ENCODE peak calls at places on chromosomes 5 and 9, in five cellular contexts. One of them, this sample, is unnamed.

GRCh38 chr5:61114441-61114840 is 47.8 kb downstream of the SMIM15 start:
- DNase-seq in IMR-90: no peak
- DNase-seq in GM12878: no peak
- DNase-seq in SK-N-SH: no peak
- DNase-seq in K562: no peak
- DNase-seq in this sample: no peak

GRCh38 chr9:124279531-124280175 is 21.9 kb downstream of the NEK6 start:
- DNase-seq in IMR-90: no peak
- DNase-seq in GM12878: no peak
- DNase-seq in SK-N-SH: no peak
- DNase-seq in K562: no peak
- DNase-seq in this sample: no peak

GRCh38 chr9:113875917-113876805 is at the start of gene ZNF618:
- DNase-seq in IMR-90: no peak
- DNase-seq in GM12878: no peak
- DNase-seq in SK-N-SH: peak
- DNase-seq in K562: peak
- DNase-seq in this sample: peak

GRCh38 chr5:75677607-75678006 is 39.6 kb downstream of the POC5 start:
- DNase-seq in IMR-90: no peak
- DNase-seq in GM12878: no peak
- DNase-seq in SK-N-SH: no peak
- DNase-seq in K562: no peak
- DNase-seq in this sample: no peak

GRCh38 chr5:132905938-132906337 is 32.5 kb downstream of the LEAP2 start:
- DNase-seq in IMR-90: peak
- DNase-seq in GM12878: no peak
- DNase-seq in SK-N-SH: no peak
- DNase-seq in K562: no peak
- DNase-seq in this sample: peak

GRCh38 chr9:99085949-99086948 is 18.7 kb upstream of the TGFBR1 start:
- DNase-seq in IMR-90: peak
- DNase-seq in GM12878: no peak
- DNase-seq in SK-N-SH: no peak
- DNase-seq in K562: no peak
- DNase-seq in this sample: no peak

GRCh38 chr9:96318921-96319560 is 17.1 kb upstream of the HSD17B3 start:
- DNase-seq in IMR-90: no peak
- DNase-seq in GM12878: no peak
- DNase-seq in SK-N-SH: no peak
- DNase-seq in K562: no peak
- DNase-seq in this sample: no peak

GRCh38 chr9:77826621-77827020 is 178.5 kb upstream of the GNA14 start:
- DNase-seq in IMR-90: peak
- DNase-seq in GM12878: no peak
- DNase-seq in SK-N-SH: no peak
- DNase-seq in K562: no peak
- DNase-seq in this sample: no peak

GRCh38 chr9:10242255-10242654 is 370.5 kb downstream of the PTPRD start:
- DNase-seq in IMR-90: no peak
- DNase-seq in GM12878: no peak
- DNase-seq in SK-N-SH: no peak
- DNase-seq in K562: no peak
- DNase-seq in this sample: no peak

GRCh38 chr5:17278931-17279330 is 61.5 kb downstream of the BASP1 start:
- DNase-seq in IMR-90: no peak
- DNase-seq in GM12878: no peak
- DNase-seq in SK-N-SH: no peak
- DNase-seq in K562: no peak
- DNase-seq in this sample: no peak

GRCh38 chr9:94912700-94913249 is 186.3 kb downstream of the AOPEP start:
- DNase-seq in IMR-90: peak
- DNase-seq in GM12878: no peak
- DNase-seq in SK-N-SH: no peak
- DNase-seq in K562: no peak
- DNase-seq in this sample: peak

GRCh38 chr5:32942225-32942989 is 231.3 kb downstream of the NPR3 start:
- DNase-seq in IMR-90: peak
- DNase-seq in GM12878: no peak
- DNase-seq in SK-N-SH: peak
- DNase-seq in K562: peak
- DNase-seq in this sample: peak

GRCh38 chr5:74272019-74272775 is 368.3 kb downstream of the ENC1 start:
- DNase-seq in IMR-90: peak
- DNase-seq in GM12878: no peak
- DNase-seq in SK-N-SH: no peak
- DNase-seq in K562: no peak
- DNase-seq in this sample: no peak

GRCh38 chr9:93048706-93049448 is 9.6 kb upstream of the SUSD3 start:
- DNase-seq in IMR-90: no peak
- DNase-seq in GM12878: no peak
- DNase-seq in SK-N-SH: no peak
- DNase-seq in K562: no peak
- DNase-seq in this sample: no peak

GRCh38 chr5:176637556-176637955 is 7.1 kb downstream of the EIF4E1B start:
- DNase-seq in IMR-90: no peak
- DNase-seq in GM12878: no peak
- DNase-seq in SK-N-SH: no peak
- DNase-seq in K562: no peak
- DNase-seq in this sample: no peak

GRCh38 chr9:38507587-38507986 is 83.3 kb upstream of the IGFBPL1 start:
- DNase-seq in IMR-90: no peak
- DNase-seq in GM12878: no peak
- DNase-seq in SK-N-SH: no peak
- DNase-seq in K562: no peak
- DNase-seq in this sample: no peak

GRCh38 chr9:128396970-128397613 is 23.6 kb upstream of the CERCAM start:
- DNase-seq in IMR-90: no peak
- DNase-seq in GM12878: no peak
- DNase-seq in SK-N-SH: no peak
- DNase-seq in K562: no peak
- DNase-seq in this sample: no peak

GRCh38 chr5:161009194-161009593 is 157.2 kb upstream of the ATP10B start:
- DNase-seq in IMR-90: no peak
- DNase-seq in GM12878: no peak
- DNase-seq in SK-N-SH: no peak
- DNase-seq in K562: no peak
- DNase-seq in this sample: no peak

GRCh38 chr5:179322071-179323025 is 22.9 kb downstream of the ADAMTS2 start:
- DNase-seq in IMR-90: no peak
- DNase-seq in GM12878: no peak
- DNase-seq in SK-N-SH: no peak
- DNase-seq in K562: no peak
- DNase-seq in this sample: no peak

GRCh38 chr5:165224366-165224765 is 1718.9 kb downstream of the MAT2B start:
- DNase-seq in IMR-90: no peak
- DNase-seq in GM12878: no peak
- DNase-seq in SK-N-SH: no peak
- DNase-seq in K562: no peak
- DNase-seq in this sample: no peak

GRCh38 chr9:38179965-38180364 is 110.9 kb upstream of the SHB start:
- DNase-seq in IMR-90: no peak
- DNase-seq in GM12878: no peak
- DNase-seq in SK-N-SH: no peak
- DNase-seq in K562: no peak
- DNase-seq in this sample: no peak

GRCh38 chr5:142432961-142433360 is 108.1 kb upstream of the SPRY4 start:
- DNase-seq in IMR-90: no peak
- DNase-seq in GM12878: no peak
- DNase-seq in SK-N-SH: no peak
- DNase-seq in K562: no peak
- DNase-seq in this sample: no peak

GRCh38 chr9:133656211-133657119 is 20.3 kb downstream of the DBH start:
- DNase-seq in IMR-90: no peak
- DNase-seq in GM12878: no peak
- DNase-seq in SK-N-SH: no peak
- DNase-seq in K562: no peak
- DNase-seq in this sample: no peak

GRCh38 chr9:35526087-35526801 is 36.3 kb downstream of the RUSC2 start:
- DNase-seq in IMR-90: peak
- DNase-seq in GM12878: no peak
- DNase-seq in SK-N-SH: no peak
- DNase-seq in K562: no peak
- DNase-seq in this sample: peak

GRCh38 chr5:76425940-76426339 is 22.9 kb downstream of the IQGAP2 start:
- DNase-seq in IMR-90: no peak
- DNase-seq in GM12878: no peak
- DNase-seq in SK-N-SH: peak
- DNase-seq in K562: no peak
- DNase-seq in this sample: no peak

DNA sequence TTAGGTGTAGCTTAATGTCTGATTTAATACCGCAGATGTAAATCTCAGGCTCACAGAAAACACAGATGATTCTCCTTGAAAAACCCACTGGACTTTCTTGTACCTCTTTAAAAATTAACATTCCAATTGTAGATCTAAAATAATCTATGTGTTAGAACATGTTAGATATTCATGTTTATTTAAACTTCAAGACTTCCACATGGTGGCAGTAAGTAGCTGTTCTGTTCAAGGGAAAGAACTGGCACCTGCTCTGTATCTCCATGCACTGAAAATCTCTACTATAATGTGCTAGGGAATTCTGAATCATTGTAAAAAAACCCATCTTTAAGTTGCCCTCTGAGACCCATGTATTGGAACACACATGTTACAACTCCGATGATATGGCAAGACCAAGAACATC is 366.9 kb downstream of the DMRTA1 start:
- DNase-seq in IMR-90: peak
- DNase-seq in GM12878: no peak
- DNase-seq in SK-N-SH: peak
- DNase-seq in K562: no peak
- DNase-seq in this sample: no peak
- TF ChIP-seq CTCF in IMR-90: peak
- TF ChIP-seq CTCF in GM12878: no peak
- TF ChIP-seq CTCF in SK-N-SH: peak
- TF ChIP-seq CTCF in K562: no peak
- TF ChIP-seq CTCF in this sample: no peak

GRCh38 chr9:116870566-116870965 is 183.5 kb downstream of the TRIM32 start:
- DNase-seq in IMR-90: no peak
- DNase-seq in GM12878: no peak
- DNase-seq in SK-N-SH: peak
- DNase-seq in K562: no peak
- DNase-seq in this sample: peak

GRCh38 chr9:116877072-116877471 is 190.0 kb downstream of the TRIM32 start:
- DNase-seq in IMR-90: no peak
- DNase-seq in GM12878: no peak
- DNase-seq in SK-N-SH: no peak
- DNase-seq in K562: no peak
- DNase-seq in this sample: no peak

GRCh38 chr9:116873937-116874900 is 187.1 kb downstream of the TRIM32 start:
- DNase-seq in IMR-90: no peak
- DNase-seq in GM12878: no peak
- DNase-seq in SK-N-SH: no peak
- DNase-seq in K562: no peak
- DNase-seq in this sample: no peak

GRCh38 chr9:116873441-116873840 is 186.3 kb downstream of the TRIM32 start:
- DNase-seq in IMR-90: no peak
- DNase-seq in GM12878: no peak
- DNase-seq in SK-N-SH: no peak
- DNase-seq in K562: no peak
- DNase-seq in this sample: no peak

GRCh38 chr9:116875576-116875975 is 188.5 kb downstream of the TRIM32 start:
- DNase-seq in IMR-90: no peak
- DNase-seq in GM12878: no peak
- DNase-seq in SK-N-SH: no peak
- DNase-seq in K562: no peak
- DNase-seq in this sample: no peak
- TF ChIP-seq RCOR1 in IMR-90: no peak
- TF ChIP-seq RCOR1 in GM12878: no peak
- TF ChIP-seq RCOR1 in SK-N-SH: no peak
- TF ChIP-seq RCOR1 in K562: no peak
- TF ChIP-seq RCOR1 in this sample: no peak

DNA sequence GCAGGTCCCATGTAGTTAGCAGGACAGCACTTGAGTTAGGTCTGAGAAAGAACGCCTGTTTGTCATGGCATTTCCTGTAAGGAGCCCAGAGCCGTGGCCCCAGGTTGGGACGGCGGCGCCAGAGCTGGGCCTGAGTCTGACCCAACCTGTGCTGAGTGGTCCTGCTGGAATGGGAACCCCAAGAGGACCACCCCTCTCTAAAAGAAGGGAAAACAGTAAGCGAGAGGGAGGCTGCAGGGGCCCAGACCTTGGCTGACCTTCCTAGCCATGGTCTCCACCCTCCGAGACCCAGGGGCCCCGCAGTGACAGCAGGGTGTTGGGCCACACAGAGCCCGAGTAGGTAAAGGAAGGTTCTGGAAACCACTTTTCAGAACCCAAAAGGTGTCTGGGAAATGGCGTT is 1.8 kb upstream of the LRRC14B start:
- DNase-seq in IMR-90: no peak
- DNase-seq in GM12878: no peak
- DNase-seq in SK-N-SH: no peak
- DNase-seq in K562: no peak
- DNase-seq in this sample: no peak
- H3K4me2 ChIP-seq in IMR-90: no peak
- H3K4me2 ChIP-seq in GM12878: no peak
- H3K4me2 ChIP-seq in SK-N-SH: no peak
- H3K4me2 ChIP-seq in K562: no peak
- H3K4me2 ChIP-seq in this sample: no peak

GRCh38 chr5:58800410-58800809 is 217.5 kb downstream of the RAB3C start:
- DNase-seq in IMR-90: no peak
- DNase-seq in GM12878: no peak
- DNase-seq in SK-N-SH: no peak
- DNase-seq in K562: no peak
- DNase-seq in this sample: no peak
- TF ChIP-seq CTCF in IMR-90: no peak
- TF ChIP-seq CTCF in GM12878: no peak
- TF ChIP-seq CTCF in SK-N-SH: no peak
- TF ChIP-seq CTCF in K562: no peak
- TF ChIP-seq CTCF in this sample: no peak